ENCODE peak calls at places on chromosome 5, in four cellular contexts. One of them, this sample, is unnamed.

GRCh38 chr5:38468978-38469706 is 87.3 kb downstream of the LIFR start:
- DNase-seq in GM12878: no peak
- DNase-seq in HepG2: no peak
- DNase-seq in K562: no peak
- DNase-seq in this sample: no peak

GRCh38 chr5:172336666-172337310 is 53.2 kb upstream of the UBTD2 start:
- DNase-seq in HepG2: no peak
- DNase-seq in GM12878: no peak
- DNase-seq in K562: no peak
- DNase-seq in this sample: no peak

GRCh38 chr5:126624534-126624933 is 23.8 kb downstream of the PHAX start:
- DNase-seq in K562: no peak
- DNase-seq in HepG2: peak
- DNase-seq in GM12878: no peak
- DNase-seq in this sample: no peak

GRCh38 chr5:180787711-180788431 is 14.7 kb downstream of the MGAT1 start:
- DNase-seq in K562: no peak
- DNase-seq in HepG2: no peak
- DNase-seq in GM12878: no peak
- DNase-seq in this sample: no peak

GRCh38 chr5:91468643-91469422 is 85.7 kb upstream of the ARRDC3 start:
- DNase-seq in GM12878: no peak
- DNase-seq in HepG2: no peak
- DNase-seq in K562: no peak
- DNase-seq in this sample: no peak

GRCh38 chr5:72241346-72242003 is 78.6 kb downstream of the MRPS27 start:
- DNase-seq in GM12878: no peak
- DNase-seq in K562: no peak
- DNase-seq in HepG2: peak
- DNase-seq in this sample: no peak

GRCh38 chr5:135881244-135881643 is 14.4 kb downstream of the IL9 start:
- DNase-seq in GM12878: no peak
- DNase-seq in K562: no peak
- DNase-seq in HepG2: no peak
- DNase-seq in this sample: no peak

GRCh38 chr5:119078870-119079269 is 8.0 kb downstream of the DMXL1 start:
- DNase-seq in GM12878: no peak
- DNase-seq in K562: no peak
- DNase-seq in HepG2: no peak
- DNase-seq in this sample: no peak

GRCh38 chr5:125006011-125006685 is 259.7 kb upstream of the ZNF608 start:
- DNase-seq in HepG2: no peak
- DNase-seq in K562: no peak
- DNase-seq in GM12878: peak
- DNase-seq in this sample: peak

GRCh38 chr5:62333250-62333800 is 27.3 kb downstream of the KIF2A start:
- DNase-seq in GM12878: no peak
- DNase-seq in K562: no peak
- DNase-seq in HepG2: no peak
- DNase-seq in this sample: no peak

GRCh38 chr5:91712718-91713117 is 329.6 kb upstream of the ARRDC3 start:
- DNase-seq in HepG2: no peak
- DNase-seq in GM12878: no peak
- DNase-seq in K562: no peak
- DNase-seq in this sample: no peak

GRCh38 chr5:132468665-132469379 is 21.8 kb downstream of the IRF1 start:
- DNase-seq in K562: no peak
- DNase-seq in GM12878: no peak
- DNase-seq in HepG2: no peak
- DNase-seq in this sample: no peak

GRCh38 chr5:88944751-88945507 is 61.9 kb upstream of the MEF2C start:
- DNase-seq in GM12878: no peak
- DNase-seq in K562: no peak
- DNase-seq in HepG2: no peak
- DNase-seq in this sample: no peak

GRCh38 chr5:179192891-179193470 is 132.8 kb downstream of the ZNF354C start:
- DNase-seq in GM12878: no peak
- DNase-seq in HepG2: no peak
- DNase-seq in K562: no peak
- DNase-seq in this sample: no peak

GRCh38 chr5:38601843-38602424 is 45.5 kb upstream of the LIFR start:
- DNase-seq in HepG2: no peak
- DNase-seq in GM12878: no peak
- DNase-seq in K562: no peak
- DNase-seq in this sample: no peak

GRCh38 chr5:10595678-10596309 is 31.9 kb downstream of the ANKRD33B start:
- DNase-seq in HepG2: peak
- DNase-seq in GM12878: no peak
- DNase-seq in K562: no peak
- DNase-seq in this sample: peak

GRCh38 chr5:180825768-180826525 is 23.3 kb upstream of the MGAT1 start:
- DNase-seq in GM12878: no peak
- DNase-seq in K562: no peak
- DNase-seq in HepG2: peak
- DNase-seq in this sample: no peak

GRCh38 chr5:61784337-61784736 is 452.3 kb downstream of the ZSWIM6 start:
- DNase-seq in GM12878: no peak
- DNase-seq in HepG2: no peak
- DNase-seq in K562: no peak
- DNase-seq in this sample: no peak

GRCh38 chr5:178839319-178839704 is 20.4 kb upstream of the ZNF354B start:
- DNase-seq in K562: peak
- DNase-seq in GM12878: no peak
- DNase-seq in HepG2: peak
- DNase-seq in this sample: peak

GRCh38 chr5:113268232-113268631 is 166.6 kb downstream of the TSSK1B start:
- DNase-seq in GM12878: no peak
- DNase-seq in K562: no peak
- DNase-seq in HepG2: no peak
- DNase-seq in this sample: no peak

GRCh38 chr5:172788771-172789686 is 18.0 kb upstream of the DUSP1 start:
- DNase-seq in HepG2: peak
- DNase-seq in K562: peak
- DNase-seq in GM12878: no peak
- DNase-seq in this sample: no peak

GRCh38 chr5:150624334-150625163 is 15.9 kb upstream of the SYNPO start:
- DNase-seq in GM12878: no peak
- DNase-seq in K562: peak
- DNase-seq in HepG2: no peak
- DNase-seq in this sample: peak

GRCh38 chr5:180915924-180916323 is 17.0 kb downstream of the BTNL8 start:
- DNase-seq in GM12878: no peak
- DNase-seq in K562: no peak
- DNase-seq in HepG2: no peak
- DNase-seq in this sample: no peak

GRCh38 chr5:37448941-37449340 is 69.8 kb downstream of the WDR70 start:
- DNase-seq in HepG2: no peak
- DNase-seq in GM12878: no peak
- DNase-seq in K562: no peak
- DNase-seq in this sample: no peak

GRCh38 chr5:9015250-9015936 is 530.5 kb downstream of the SEMA5A start:
- DNase-seq in GM12878: no peak
- DNase-seq in HepG2: no peak
- DNase-seq in K562: no peak
- DNase-seq in this sample: no peak

GRCh38 chr5:176596689-176597416 is 13.1 kb downstream of the GPRIN1 start:
- DNase-seq in HepG2: no peak
- DNase-seq in GM12878: no peak
- DNase-seq in K562: no peak
- DNase-seq in this sample: no peak

GRCh38 chr5:149409268-149409948 is 30.3 kb upstream of the IL17B start:
- DNase-seq in HepG2: no peak
- DNase-seq in K562: no peak
- DNase-seq in GM12878: no peak
- DNase-seq in this sample: no peak

GRCh38 chr5:141958113-141958512 is at the start of gene PCDH12:
- DNase-seq in HepG2: no peak
- DNase-seq in GM12878: no peak
- DNase-seq in K562: no peak
- DNase-seq in this sample: no peak

GRCh38 chr5:141960449-141961323 is 2.7 kb upstream of the PCDH12 start:
- DNase-seq in K562: peak
- DNase-seq in GM12878: peak
- DNase-seq in HepG2: peak
- DNase-seq in this sample: peak

GRCh38 chr5:141961466-141961865 is 3.5 kb upstream of the PCDH12 start:
- DNase-seq in HepG2: no peak
- DNase-seq in K562: no peak
- DNase-seq in GM12878: no peak
- DNase-seq in this sample: no peak

GRCh38 chr5:141958773-141959172 is 771 bp upstream of the PCDH12 start:
- DNase-seq in HepG2: no peak
- DNase-seq in GM12878: no peak
- DNase-seq in K562: no peak
- DNase-seq in this sample: no peak

GRCh38 chr5:141960018-141960417 is 2.0 kb upstream of the PCDH12 start:
- DNase-seq in K562: peak
- DNase-seq in GM12878: no peak
- DNase-seq in HepG2: peak
- DNase-seq in this sample: no peak
- TF ChIP-seq FOXK2 in K562: no peak
- TF ChIP-seq FOXK2 in GM12878: no peak
- TF ChIP-seq FOXK2 in HepG2: no peak
- TF ChIP-seq FOXK2 in this sample: no peak

DNA sequence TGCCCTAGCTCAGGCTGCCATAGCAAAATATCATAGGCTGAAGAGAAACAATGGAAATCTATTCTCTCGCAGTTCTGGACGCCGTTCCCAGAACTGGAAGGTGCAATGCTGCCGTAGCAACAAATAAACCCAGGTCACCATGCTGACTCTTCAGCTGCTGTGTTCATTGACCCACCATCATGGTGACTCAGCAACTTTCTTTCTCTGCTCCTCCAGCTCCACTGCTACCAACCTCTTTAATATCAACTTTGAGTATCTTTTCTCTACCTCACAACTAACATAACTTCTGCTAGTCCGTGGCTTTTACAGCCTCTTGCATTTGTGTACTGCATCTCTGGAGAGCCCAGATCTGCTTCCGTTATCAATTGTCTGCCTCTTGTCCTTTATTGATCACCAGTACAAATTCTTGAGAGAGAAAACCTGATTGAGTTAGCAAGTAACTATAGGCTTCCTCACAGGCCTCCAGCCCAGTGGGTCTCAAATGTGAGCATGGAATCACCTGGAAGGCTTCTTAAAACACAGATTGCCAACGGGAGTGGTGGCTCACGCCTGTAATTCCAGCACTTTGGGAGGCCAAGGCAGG is 47.3 kb upstream of the SLC30A5 start:
- DNase-seq in HepG2: peak
- DNase-seq in GM12878: no peak
- DNase-seq in K562: peak
- DNase-seq in this sample: no peak
- TF ChIP-seq FOXK2 in HepG2: no peak
- TF ChIP-seq FOXK2 in GM12878: no peak
- TF ChIP-seq FOXK2 in K562: peak
- TF ChIP-seq FOXK2 in this sample: no peak

GRCh38 chr5:147148715-147149114 is 86.1 kb upstream of the STK32A start:
- DNase-seq in GM12878: no peak
- DNase-seq in HepG2: no peak
- DNase-seq in K562: no peak
- DNase-seq in this sample: no peak
- TF ChIP-seq FOXK2 in GM12878: no peak
- TF ChIP-seq FOXK2 in HepG2: no peak
- TF ChIP-seq FOXK2 in K562: no peak
- TF ChIP-seq FOXK2 in this sample: no peak

DNA sequence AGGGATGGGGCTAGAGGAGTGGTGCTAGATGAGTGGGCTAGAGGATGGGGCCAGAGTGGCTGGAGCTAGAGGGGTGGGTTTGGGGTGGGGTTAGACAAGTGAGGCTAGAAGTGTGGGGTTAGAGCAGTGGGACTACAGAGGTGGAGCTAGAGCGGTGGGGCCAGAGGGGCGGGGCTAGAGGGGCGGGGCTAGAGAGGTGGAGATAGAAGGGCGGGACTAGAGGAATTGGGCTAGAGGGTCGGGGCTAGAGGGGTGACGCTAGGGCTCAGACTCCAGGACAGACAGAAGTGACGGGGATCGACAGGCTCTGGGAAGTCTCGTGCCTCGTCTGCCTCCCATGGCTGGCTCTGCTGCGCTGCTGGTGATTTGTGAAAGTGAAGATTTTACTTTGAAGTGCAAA is 31.0 kb upstream of the TENT4A start:
- DNase-seq in K562: peak
- DNase-seq in HepG2: no peak
- DNase-seq in GM12878: no peak
- DNase-seq in this sample: no peak
- TF ChIP-seq FOXK2 in K562: no peak
- TF ChIP-seq FOXK2 in HepG2: no peak
- TF ChIP-seq FOXK2 in GM12878: no peak
- TF ChIP-seq FOXK2 in this sample: no peak

GRCh38 chr5:109049565-109049964 is 301.9 kb downstream of the FER start:
- DNase-seq in HepG2: no peak
- DNase-seq in GM12878: no peak
- DNase-seq in K562: no peak
- DNase-seq in this sample: no peak

GRCh38 chr5:109041319-109041718 is 293.6 kb downstream of the FER start:
- DNase-seq in HepG2: no peak
- DNase-seq in GM12878: no peak
- DNase-seq in K562: no peak
- DNase-seq in this sample: no peak

DNA sequence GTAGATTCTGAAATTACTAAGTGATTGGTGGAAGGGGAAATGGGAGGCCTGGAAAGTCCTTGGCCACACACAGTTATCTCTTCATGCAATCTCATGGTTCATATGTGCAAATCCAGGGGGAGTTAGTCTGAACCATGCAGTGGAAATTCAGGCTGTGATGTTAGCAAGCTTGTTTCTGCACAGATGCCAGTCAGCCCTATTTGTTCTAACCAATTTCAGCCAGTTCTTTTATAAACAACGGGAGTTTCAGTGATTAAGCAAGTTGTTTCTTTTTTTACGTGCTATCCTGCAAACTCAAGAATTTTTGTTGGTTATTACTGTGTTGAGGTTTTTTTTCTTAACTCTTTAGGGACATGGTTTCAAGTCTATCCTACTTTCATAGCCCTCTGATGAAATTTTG is 298.0 kb downstream of the FER start:
- DNase-seq in K562: no peak
- DNase-seq in GM12878: no peak
- DNase-seq in HepG2: no peak
- DNase-seq in this sample: no peak
- TF ChIP-seq FOXK2 in K562: no peak
- TF ChIP-seq FOXK2 in GM12878: no peak
- TF ChIP-seq FOXK2 in HepG2: no peak
- TF ChIP-seq FOXK2 in this sample: no peak

GRCh38 chr5:103526164-103526915 is 36.2 kb downstream of the NUDT12 start:
- DNase-seq in HepG2: no peak
- DNase-seq in GM12878: no peak
- DNase-seq in K562: no peak
- DNase-seq in this sample: no peak
- TF ChIP-seq FOXK2 in HepG2: no peak
- TF ChIP-seq FOXK2 in GM12878: no peak
- TF ChIP-seq FOXK2 in K562: no peak
- TF ChIP-seq FOXK2 in this sample: no peak

This sample was measured in HEK293T.